ENCODE peak calls at places on chromosomes 12 and 14, in eight cellular contexts. K is heart left ventricle, Q is IMR-90, A is stomach, N is Peyer's patch, D is right lobe of liver, B is transverse colon, U is prostate gland. J is an unnamed sample.

GRCh38 chr14:89650077-89650978 is 233.3 kb upstream of the FOXN3 start:
- DNase-seq in K (no peak), N (no peak), D (no peak), A (no peak), B (no peak), Q (no peak), U (no peak), J (no peak)

GRCh38 chr14:51458563-51458955 is 193.2 kb upstream of the FRMD6 start:
- DNase-seq in D (no peak), B (no peak), K (no peak), U (no peak), Q (peak; percentile 99), A (no peak), N (no peak), J (no peak)

GRCh38 chr14:68427550-68427890 is 365.3 kb downstream of the ZFP36L1 start:
- DNase-seq in B (no peak), D (no peak), U (no peak), A (no peak), K (no peak), N (no peak), Q (no peak), J (no peak)

GRCh38 chr12:88153959-88154358 is 11.9 kb downstream of the TMTC3 start:
- DNase-seq in U (no peak), Q (peak; percentile 70), N (no peak), B (no peak), K (no peak), A (no peak), D (no peak), J (no peak)

GRCh38 chr12:59716049-59716448 is 120.2 kb downstream of the SLC16A7 start:
- DNase-seq in D (no peak), U (no peak), N (no peak), A (no peak), Q (peak; percentile 15), K (no peak), B (no peak), J (no peak)

GRCh38 chr14:85087201-85087600 is 442.7 kb upstream of the FLRT2 start:
- DNase-seq in K (no peak), B (no peak), Q (peak; percentile 38), D (no peak), A (no peak), N (no peak), U (no peak), J (no peak)

GRCh38 chr14:91373591-91374245 is 43.9 kb downstream of the CCDC88C start:
- DNase-seq in U (no peak), Q (no peak), B (no peak), A (no peak), D (no peak), N (no peak), K (no peak), J (no peak)

GRCh38 chr14:101928415-101928841 is 35.9 kb upstream of the DYNC1H1 start:
- DNase-seq in N (no peak), Q (no peak), K (no peak), B (no peak), D (no peak), U (no peak), A (no peak), J (peak; percentile 34)

GRCh38 chr12:13175499-13175898 is 21.0 kb upstream of the EMP1 start:
- DNase-seq in B (no peak), U (no peak), N (no peak), D (no peak), K (no peak), A (no peak), Q (no peak), J (no peak)

GRCh38 chr12:104494816-104495158 is 38.0 kb downstream of the CHST11 start:
- DNase-seq in D (no peak), B (no peak), K (no peak), Q (no peak), U (no peak), A (no peak), N (no peak), J (no peak)

GRCh38 chr12:122126713-122127597 is 47.1 kb downstream of the IL31 start:
- DNase-seq in N (no peak), K (no peak), Q (no peak), A (peak; percentile 40), B (no peak), U (no peak), D (peak; percentile 72), J (no peak)

GRCh38 chr14:69910871-69911270 is 31.7 kb downstream of the SMOC1 start:
- DNase-seq in A (no peak), B (no peak), K (no peak), U (no peak), D (no peak), N (no peak), Q (no peak), J (no peak)

GRCh38 chr12:76020281-76020680 is 11.3 kb downstream of the PHLDA1 start:
- DNase-seq in D (no peak), U (peak; percentile 14), Q (peak; percentile 80), A (peak; percentile 35), N (no peak), K (no peak), B (peak; percentile 49), J (no peak)

GRCh38 chr12:64091186-64091585 is 130.9 kb downstream of the KICS2 start:
- DNase-seq in B (no peak), N (no peak), Q (no peak), K (no peak), D (no peak), U (no peak), A (no peak), J (no peak)

GRCh38 chr14:96710060-96710636 is 87.0 kb upstream of the VRK1 start:
- DNase-seq in A (no peak), N (no peak), U (no peak), D (no peak), B (no peak), K (no peak), Q (no peak), J (no peak)

GRCh38 chr12:124677552-124678356 is 110.3 kb upstream of the NCOR2 start:
- DNase-seq in Q (no peak), B (no peak), U (no peak), A (no peak), D (no peak), N (no peak), K (no peak), J (no peak)

GRCh38 chr14:34496679-34497513 is 34.9 kb upstream of the SPTSSA start:
- DNase-seq in A (peak; percentile 41), D (no peak), N (peak; percentile 70), U (peak; percentile 73), B (peak; percentile 74), Q (peak; percentile 100), K (peak; percentile 77), J (peak; percentile 90)

DNA sequence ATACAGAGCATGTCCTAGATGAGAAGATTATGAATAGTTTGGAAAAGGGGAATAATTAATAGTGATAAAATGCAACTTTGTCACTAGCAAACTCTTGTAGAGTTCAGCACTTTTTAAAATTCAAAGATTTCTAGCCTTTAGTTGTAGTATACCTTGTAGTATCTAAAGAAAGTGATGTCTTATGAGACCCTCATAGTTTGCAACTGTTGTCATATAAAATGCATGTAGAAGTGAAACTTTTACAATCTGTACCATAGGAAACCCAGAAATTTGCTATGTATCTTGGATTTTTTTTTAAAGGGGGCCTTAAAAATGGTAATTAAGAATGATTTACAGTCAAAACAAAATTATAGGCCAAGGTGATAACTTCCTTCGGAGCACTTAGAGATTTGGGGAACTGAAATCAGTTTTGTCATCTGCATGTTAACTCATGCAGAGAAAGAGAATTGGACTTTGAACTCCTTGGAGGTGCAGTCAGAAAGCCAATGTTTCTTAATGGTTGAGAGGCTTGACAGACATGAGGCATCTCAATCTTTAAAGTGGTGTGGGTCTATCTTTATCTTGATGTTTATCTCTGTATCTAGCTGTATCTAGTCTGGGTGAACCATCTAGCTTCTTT is 1.3 kb downstream of the LRRK2 start:
- DNase-seq in U (no peak), B (no peak), N (no peak), D (no peak), Q (no peak), K (no peak), A (no peak), J (no peak)
- H3K4me1 ChIP-seq in U (no peaks in the 10 kb centered on the region), B (no peaks in the 10 kb centered on the region), N (no peaks in the 10 kb centered on the region), D (no peaks in the 10 kb centered on the region), Q (peaks cover 2% of the 10 kb centered on the region), K (peaks cover 4% of the 10 kb centered on the region), A (no peaks in the 10 kb centered on the region), J (no peaks in the 10 kb centered on the region)

GRCh38 chr14:60637138-60637489 is 12.2 kb downstream of the SIX1 start:
- DNase-seq in N (no peak), K (no peak), U (no peak), Q (no peak), D (no peak), A (no peak), B (no peak), J (no peak)
- H3K4me3 ChIP-seq in N (no peak overlapping the region), K (no peak overlapping the region), U (peak overlapping the region; percentile 25), Q (no peak overlapping the region), D (no peak overlapping the region), A (peak overlapping the region; percentile 22), B (peak overlapping the region; percentile 16), J (no peak overlapping the region)

GRCh38 chr14:39431416-39432178 is 636 bp downstream of the FBXO33 start:
- DNase-seq in D (peak; percentile 74), U (peak; percentile 30), N (peak; percentile 70), K (peak; percentile 21), A (peak; percentile 58), Q (peak; percentile 33), B (peak; percentile 57), J (peak; percentile 32)
- TF ChIP-seq POLR2A in D (peak; percentile 88), U (peak; percentile 74), N (peak; percentile 23), K (peak; percentile 62), A (no peak), Q (peak; percentile 76), B (peak; percentile 37), J (peak; percentile 83)

GRCh38 chr14:105117257-105117646 is 51.3 kb downstream of the JAG2 start:
- DNase-seq in N (no peak), A (no peak), D (no peak), B (no peak), K (no peak), U (no peak), Q (no peak), J (no peak)

GRCh38 chr14:105116451-105117256 is 51.4 kb upstream of the GPR132 start:
- DNase-seq in D (no peak), B (no peak), A (no peak), Q (no peak), N (no peak), U (no peak), K (no peak), J (no peak)

GRCh38 chr14:105119410-105120025 is 49.1 kb downstream of the JAG2 start:
- DNase-seq in B (no peak), A (no peak), N (no peak), Q (no peak), K (no peak), U (no peak), D (no peak), J (no peak)

GRCh38 chr14:105118646-105119409 is 49.7 kb downstream of the JAG2 start:
- DNase-seq in B (no peak), K (no peak), U (peak; percentile 85), Q (no peak), N (no peak), D (no peak), A (no peak), J (no peak)

DNA sequence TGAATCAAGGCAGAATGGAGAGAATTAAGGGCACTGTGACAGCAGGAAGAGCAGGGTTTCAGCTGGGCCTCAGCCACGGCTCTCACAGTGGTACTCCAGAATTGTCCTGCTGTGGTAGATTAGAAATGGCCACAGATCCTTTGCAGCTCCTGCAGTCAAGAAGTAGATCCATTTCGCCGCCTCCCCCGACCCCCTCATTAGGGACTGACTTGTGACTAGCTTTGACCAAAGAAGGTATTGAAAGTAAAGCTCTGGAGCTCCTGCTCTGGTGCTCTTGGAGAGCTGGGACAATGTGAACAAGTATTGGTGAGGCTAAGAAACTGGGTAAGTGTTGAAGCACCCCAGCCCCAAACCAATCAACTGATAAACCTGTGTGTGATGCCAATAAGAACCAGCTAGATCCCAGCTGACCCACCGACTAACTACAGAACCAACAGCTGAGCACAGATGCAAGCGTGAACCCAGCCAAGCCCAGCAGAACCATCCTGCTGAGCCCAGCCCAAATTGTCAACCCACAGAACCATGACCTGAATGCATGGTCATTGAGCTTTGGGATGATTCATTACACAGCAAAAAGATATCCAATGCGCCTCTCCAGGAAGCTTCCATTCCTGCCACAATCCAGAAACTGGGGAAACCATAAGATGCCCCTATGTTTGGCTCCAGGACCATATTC is 50.7 kb downstream of the JAG2 start:
- DNase-seq in Q (no peak), B (no peak), A (no peak), D (no peak), K (no peak), U (no peak), N (no peak), J (no peak)
- H3K4me1 ChIP-seq in Q (no peaks in the 10 kb centered on the region), B (no peaks in the 10 kb centered on the region), A (no peaks in the 10 kb centered on the region), D (no peaks in the 10 kb centered on the region), K (no peaks in the 10 kb centered on the region), U (peaks cover 9% of the 10 kb centered on the region), N (no peaks in the 10 kb centered on the region), J (no peaks in the 10 kb centered on the region)

J was measured in uterus.